ENCODE peak calls at places on chromosomes 12 and 14, in five cellular contexts. Q is CD8-positive, alpha-beta T cell; L is choroid plexus epithelial cell; T is thyroid gland; D is AG04450. O is an unnamed sample.

GRCh38 chr12:104793280-104793679 is 164.8 kb downstream of the SLC41A2 start:
- DNase-seq in T (no peak), D (no peak), Q (no peak), L (peak; percentile 13), O (peak; percentile 81)

GRCh38 chr12:41802803-41803202 is 341.9 kb downstream of the GXYLT1 start:
- DNase-seq in L (no peak), T (no peak), D (no peak), Q (no peak), O (no peak)

GRCh38 chr12:14473707-14474287 is 93.9 kb downstream of the PLBD1 start:
- DNase-seq in L (peak; percentile 30), Q (no peak), T (no peak), D (no peak), O (no peak)

GRCh38 chr12:66584673-66585072 is 94.2 kb downstream of the GRIP1 start:
- DNase-seq in T (no peak), L (peak; percentile 56), Q (no peak), D (no peak), O (no peak)

GRCh38 chr14:105666420-105666819 is 140.0 kb downstream of the TMEM121 start:
- DNase-seq in Q (no peak), L (no peak), T (no peak), D (no peak), O (no peak)

GRCh38 chr12:72230589-72230988 is 41.6 kb upstream of the TRHDE start:
- DNase-seq in T (no peak), D (peak; percentile 75), L (peak; percentile 83), Q (no peak), O (no peak)

GRCh38 chr14:68249534-68250517 is 430.2 kb downstream of the RAD51B start:
- DNase-seq in D (no peak), T (no peak), L (peak; percentile 78), Q (no peak), O (no peak)

GRCh38 chr12:774051-774614 is 21.8 kb downstream of the WNK1 start:
- DNase-seq in D (no peak), Q (no peak), L (peak; percentile 23), T (no peak), O (no peak)

GRCh38 chr14:69713127-69713800 is 53.7 kb upstream of the SRSF5 start:
- DNase-seq in D (no peak), Q (no peak), L (no peak), T (no peak), O (no peak)

GRCh38 chr14:102591372-102591943 is 991 bp upstream of the RCOR1 start:
- DNase-seq in L (peak; percentile 39), T (peak; percentile 37), D (no peak), Q (peak; percentile 40), O (no peak)

GRCh38 chr12:15613981-15614380 is 175.2 kb downstream of the EPS8 start:
- DNase-seq in T (no peak), L (no peak), D (no peak), Q (no peak), O (peak; percentile 42)

GRCh38 chr14:64217318-64217717 is 76.9 kb downstream of the ESR2 start:
- DNase-seq in T (no peak), L (no peak), Q (no peak), D (no peak), O (no peak)

GRCh38 chr14:68703093-68703492 is 89.8 kb downstream of the ZFP36L1 start:
- DNase-seq in L (peak; percentile 63), T (no peak), Q (no peak), D (no peak), O (no peak)

GRCh38 chr12:39792938-39793337 is 173.3 kb upstream of the ABCD2 start:
- DNase-seq in Q (no peak), D (no peak), T (no peak), L (no peak), O (no peak)

GRCh38 chr12:39798977-39799376 is 179.4 kb upstream of the ABCD2 start:
- DNase-seq in T (no peak), D (no peak), Q (no peak), L (no peak), O (no peak)

GRCh38 chr12:39798429-39798828 is 178.8 kb upstream of the ABCD2 start:
- DNase-seq in L (no peak), D (no peak), T (no peak), Q (no peak), O (no peak)

DNA sequence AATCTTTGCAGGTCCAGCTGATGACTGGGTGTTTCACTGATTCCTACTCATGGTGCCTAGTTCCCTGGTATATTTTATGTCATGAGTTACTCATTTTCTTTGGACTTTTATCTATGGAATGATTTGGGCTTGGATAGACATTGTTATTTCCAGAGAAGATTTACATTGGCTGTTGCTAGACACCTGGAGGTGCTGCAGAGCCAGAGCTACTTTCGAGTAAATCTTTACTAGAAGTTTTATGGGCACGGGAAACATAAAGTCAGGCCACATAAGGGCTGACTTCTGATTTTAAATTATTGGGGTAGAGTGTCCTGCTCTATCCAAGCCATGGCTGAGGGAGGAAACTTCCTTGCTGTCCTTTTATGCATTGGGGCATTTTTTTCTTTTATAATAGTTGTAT is 175.9 kb upstream of the ABCD2 start:
- DNase-seq in T (no peak), L (no peak), D (no peak), Q (no peak), O (no peak)
- TF ChIP-seq CTCF in T (no peak), L (no peak), D (no peak), Q (no peak), O (no peak)

GRCh38 chr14:61153436-61153835 is 127.7 kb downstream of the TMEM30B start:
- DNase-seq in L (peak; percentile 60), Q (no peak), D (no peak), T (no peak), O (no peak)
- TF ChIP-seq CTCF in L (peak; percentile 7), Q (no peak), D (peak; percentile 6), T (no peak), O (no peak)

GRCh38 chr14:97295108-97295710 is 498.0 kb downstream of the VRK1 start:
- DNase-seq in T (no peak), L (no peak), D (no peak), Q (no peak), O (no peak)

GRCh38 chr14:97298331-97298730 is 501.1 kb downstream of the VRK1 start:
- DNase-seq in D (no peak), Q (no peak), T (no peak), L (no peak), O (no peak)

GRCh38 chr14:97298775-97299174 is 501.6 kb downstream of the VRK1 start:
- DNase-seq in L (no peak), T (no peak), D (no peak), Q (no peak), O (no peak)

GRCh38 chr14:97301931-97302559 is 504.9 kb downstream of the VRK1 start:
- DNase-seq in T (no peak), Q (no peak), D (no peak), L (no peak), O (no peak)

DNA sequence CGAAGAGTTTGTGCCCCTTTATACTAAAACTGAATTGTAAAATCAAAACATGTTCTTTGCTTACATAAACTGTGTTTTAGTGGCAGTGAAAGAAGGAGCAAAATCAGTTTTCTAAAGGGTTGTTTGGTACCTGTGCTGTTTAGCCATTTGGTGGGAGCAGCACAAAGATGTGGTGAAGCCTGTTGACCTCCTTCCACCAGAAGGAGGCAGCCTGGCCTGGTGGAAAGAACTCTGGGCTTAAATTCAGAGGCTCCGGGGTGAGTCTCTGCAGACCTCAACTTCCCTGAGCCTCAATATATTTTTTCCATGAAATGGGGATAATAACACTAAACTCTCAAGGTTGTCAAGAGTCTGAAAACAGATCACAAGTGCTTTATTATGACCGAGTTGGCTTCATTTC is 502.5 kb downstream of the VRK1 start:
- DNase-seq in Q (no peak), T (no peak), D (no peak), L (no peak), O (no peak)
- TF ChIP-seq CTCF in Q (no peak), T (no peak), D (no peak), L (no peak), O (no peak)

DNA sequence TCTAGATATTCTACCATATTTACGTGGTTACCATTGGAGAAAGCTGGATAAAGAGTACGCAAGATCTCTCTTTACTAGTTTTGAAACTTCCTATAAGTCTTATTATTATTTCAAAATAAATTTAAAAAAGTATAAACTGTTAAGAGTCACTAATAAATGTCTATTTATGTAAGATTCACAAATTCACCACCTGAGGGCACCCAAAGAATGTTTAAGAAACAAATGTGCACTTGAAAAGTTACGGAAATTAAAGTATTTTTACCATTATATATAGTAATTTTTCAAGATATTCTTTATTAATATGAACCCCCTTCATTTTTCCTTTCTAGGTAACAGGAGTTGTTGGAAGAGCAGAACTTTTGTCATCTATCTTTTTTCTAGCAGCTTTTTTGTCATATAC is 11.9 kb downstream of the TMTC3 start:
- DNase-seq in T (no peak), Q (no peak), L (peak; percentile 80), D (peak; percentile 20), O (peak; percentile 28)
- TF ChIP-seq CTCF in T (peak; percentile 22), Q (no peak), L (no peak), D (peak; percentile 41), O (peak; percentile 31)

GRCh38 chr14:44963775-44964380 is 1.9 kb downstream of the TOGARAM1 start:
- DNase-seq in Q (no peak), T (no peak), D (no peak), L (no peak), O (no peak)
- TF ChIP-seq CTCF in Q (no peak), T (no peak), D (no peak), L (no peak), O (peak; percentile 9)

DNA sequence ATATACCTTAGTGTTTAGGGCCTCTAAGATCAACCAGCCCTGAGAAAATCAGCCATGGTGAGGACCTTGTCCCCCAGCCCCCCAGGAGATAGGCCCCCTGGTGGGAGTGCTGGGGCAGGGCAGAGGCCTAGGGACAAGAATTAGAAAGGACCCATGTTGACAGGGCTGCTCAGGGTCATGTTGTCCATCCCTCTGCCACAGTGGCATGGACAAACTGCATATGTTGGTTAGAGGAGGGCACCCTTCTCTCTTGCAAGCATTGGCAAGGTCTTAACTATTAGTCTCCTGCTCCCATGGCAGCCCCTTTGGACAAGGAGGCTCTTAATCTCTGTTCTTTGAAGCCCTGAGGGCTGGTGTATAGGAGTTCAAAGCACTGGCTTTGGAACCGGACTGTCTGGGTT is 755 bp upstream of the PTPN6 start:
- DNase-seq in T (no peak), L (no peak), D (no peak), Q (no peak), O (no peak)
- TF ChIP-seq CTCF in T (no peak), L (peak; percentile 36), D (peak; percentile 35), Q (peak; percentile 18), O (no peak)

DNA sequence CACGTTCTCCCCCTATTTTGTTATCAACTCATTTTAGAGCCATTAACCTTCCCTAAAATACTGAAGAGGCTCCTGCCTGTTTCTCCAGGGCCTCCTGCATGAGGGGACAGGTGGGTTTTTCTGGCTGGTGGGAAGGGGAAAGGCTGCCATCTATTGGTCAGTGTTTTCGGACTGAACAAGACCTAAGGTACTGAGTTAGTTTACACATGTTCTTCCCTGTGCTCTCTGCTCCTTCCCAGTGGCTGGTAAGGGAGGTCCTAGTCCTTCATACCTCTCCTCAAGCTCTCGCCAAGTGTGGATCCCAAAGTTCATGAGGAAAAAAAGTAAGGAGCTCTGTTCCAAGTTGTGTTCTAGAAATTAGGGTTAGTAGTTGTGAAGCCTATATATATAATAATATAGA is 357.5 kb downstream of the FSCB start:
- DNase-seq in D (no peak), Q (no peak), L (no peak), T (no peak), O (no peak)
- TF ChIP-seq CTCF in D (peak; percentile 17), Q (no peak), L (no peak), T (peak; percentile 12), O (no peak)

GRCh38 chr12:87866602-87867292 is 162.5 kb downstream of the C12orf50 start:
- DNase-seq in L (peak; percentile 68), D (no peak), Q (no peak), T (no peak), O (no peak)
- TF ChIP-seq CTCF in L (peak; percentile 74), D (peak; percentile 72), Q (no peak), T (peak; percentile 53), O (peak; percentile 64)

O was measured in AG09319.